ENCODE peak calls at places on chromosomes 12 and 14, in nine cellular contexts. Q is T-helper 9 cell; W is astrocyte of the cerebellum; G is HFFc6; N is CD4-positive, alpha-beta T cell; V is AG08395; T is keratinocyte; U is tibial nerve; S is fibroblast of pulmonary artery. O is an unnamed sample.

GRCh38 chr14:69464829-69465228 is 19.7 kb upstream of the PLEKHD1 start:
- DNase-seq in W (peak), T (no peak), V (peak), N (no peak), U (no peak), S (peak), G (peak), Q (no peak), O (peak)

GRCh38 chr12:97921957-97922722 is 459.5 kb downstream of the RMST start:
- DNase-seq in V (peak), N (no peak), G (no peak), Q (no peak), S (peak), U (no peak), T (no peak), W (peak), O (peak)

GRCh38 chr12:96422192-96422591 is 22.0 kb upstream of the CDK17 start:
- DNase-seq in T (no peak), S (peak), V (no peak), N (no peak), Q (no peak), G (no peak), U (no peak), W (no peak), O (peak)

GRCh38 chr12:25557830-25558436 is 4.8 kb upstream of the LMNTD1 start:
- DNase-seq in U (no peak), V (no peak), G (peak), N (no peak), S (peak), W (peak), Q (no peak), T (no peak), O (peak)

GRCh38 chr14:50497351-50497750 is 35.0 kb downstream of the MAP4K5 start:
- DNase-seq in V (no peak), G (no peak), T (no peak), S (no peak), U (no peak), Q (no peak), W (no peak), N (no peak), O (no peak)

GRCh38 chr12:93243382-93243688 is 134.4 kb upstream of the NUDT4 start:
- DNase-seq in U (no peak), Q (no peak), N (no peak), T (no peak), S (no peak), V (no peak), W (no peak), G (no peak), O (no peak)

GRCh38 chr12:20403230-20403629 is 34.9 kb downstream of the PDE3A start:
- DNase-seq in Q (no peak), U (no peak), W (no peak), V (no peak), G (no peak), N (no peak), S (no peak), T (no peak), O (no peak)

GRCh38 chr12:108231109-108231905 is 102.2 kb downstream of the WSCD2 start:
- DNase-seq in U (no peak), Q (no peak), N (no peak), W (no peak), T (no peak), G (no peak), S (no peak), V (no peak), O (no peak)

GRCh38 chr12:24948452-24948815 is 467 bp downstream of the BCAT1 start:
- DNase-seq in N (no peak), Q (no peak), T (no peak), U (no peak), W (no peak), S (peak), V (peak), G (no peak), O (peak)

O was measured in lung microvascular endothelial cell.